ENCODE peak calls at places on chromosome X, in six cellular contexts. G is tibial nerve, U is breast epithelium, X is pancreas, B is IMR-90, P is cardiac fibroblast. S is an unnamed sample.
A peak's percentile ranks its signal among the peaks of the same experiment; 100 is the strongest.

GRCh38 chrX:20432048-20432447 is 165.3 kb upstream of the RPS6KA3 start:
- DNase-seq in U (no peak), G (no peak), B (peak; percentile 59), X (no peak), P (peak; percentile 14), S (no peak)

GRCh38 chrX:72351606-72352338 is 46.1 kb upstream of the CITED1 start:
- DNase-seq in X (no peak), P (no peak), G (peak; percentile 5), B (no peak), U (no peak), S (peak; percentile 78)

GRCh38 chrX:40153335-40154221 is 55.8 kb upstream of the BCOR start:
- DNase-seq in X (no peak), G (no peak), P (peak; percentile 37), U (no peak), B (no peak), S (no peak)

GRCh38 chrX:13001097-13001496 is 26.2 kb downstream of the TMSB4X start:
- DNase-seq in U (no peak), P (no peak), B (no peak), G (no peak), X (no peak), S (no peak)

GRCh38 chrX:41737065-41737464 is 13.1 kb downstream of the GPR82 start:
- DNase-seq in U (no peak), X (no peak), B (no peak), G (no peak), P (no peak), S (no peak)

GRCh38 chrX:133444196-133444595 is 28.9 kb upstream of the GPC4 start:
- DNase-seq in U (no peak), B (no peak), P (no peak), G (no peak), X (no peak), S (peak; percentile 11)

GRCh38 chrX:130975947-130976346 is 72.9 kb upstream of the ENOX2 start:
- DNase-seq in B (peak; percentile 48), X (no peak), P (peak; percentile 67), G (peak; percentile 16), U (no peak), S (peak; percentile 60)

GRCh38 chrX:35919536-35920309 is at the start of gene CFAP47:
- DNase-seq in U (no peak), P (no peak), G (no peak), X (peak; percentile 57), B (no peak), S (no peak)

GRCh38 chrX:2934715-2935363 is 5.7 kb upstream of the ARSD start:
- DNase-seq in P (no peak), B (no peak), X (no peak), G (no peak), U (no peak), S (no peak)

GRCh38 chrX:120251471-120252011 is 929 bp downstream of the ZBTB33 start:
- DNase-seq in U (peak; percentile 46), B (peak; percentile 18), G (peak; percentile 8), X (peak; percentile 29), P (peak; percentile 25), S (peak; percentile 32)

GRCh38 chrX:42714981-42715688 is 62.8 kb downstream of the PPP1R2C start:
- DNase-seq in X (peak; percentile 72), G (no peak), U (peak; percentile 52), B (no peak), P (no peak), S (no peak)

GRCh38 chrX:95974885-95975284 is 709.8 kb upstream of the DIAPH2 start:
- DNase-seq in U (no peak), P (no peak), G (no peak), X (no peak), B (no peak), S (no peak)

GRCh38 chrX:130084651-130085237 is 25.6 kb downstream of the ELF4 start:
- DNase-seq in U (no peak), X (no peak), P (no peak), G (no peak), B (no peak), S (no peak)

GRCh38 chrX:150849996-150850720 is 48.3 kb downstream of the CD99L2 start:
- DNase-seq in G (no peak), B (no peak), X (no peak), U (no peak), P (no peak), S (no peak)

GRCh38 chrX:42246814-42247213 is 323.5 kb upstream of the CASK start:
- DNase-seq in U (no peak), X (no peak), P (peak; percentile 8), G (no peak), B (no peak), S (peak; percentile 2)

GRCh38 chrX:151488677-151489076 is 74.8 kb upstream of the PASD1 start:
- DNase-seq in U (no peak), G (no peak), X (no peak), P (no peak), B (no peak), S (no peak)

GRCh38 chrX:1609311-1609710 is 5.5 kb upstream of the ASMT start:
- DNase-seq in U (no peak), B (no peak), P (no peak), X (no peak), G (no peak), S (no peak)

GRCh38 chrX:130264573-130264972 is 4.1 kb downstream of the ZNF280C start:
- DNase-seq in P (no peak), B (peak; percentile 26), U (no peak), G (no peak), X (no peak), S (peak; percentile 23)

GRCh38 chrX:99752776-99753175 is 657.3 kb downstream of the PCDH19 start:
- DNase-seq in B (no peak), U (no peak), X (no peak), P (no peak), G (no peak), S (no peak)

GRCh38 chrX:24189490-24189889 is 40.0 kb downstream of the ZFX start:
- DNase-seq in X (no peak), G (no peak), P (no peak), B (no peak), U (no peak), S (no peak)

DNA sequence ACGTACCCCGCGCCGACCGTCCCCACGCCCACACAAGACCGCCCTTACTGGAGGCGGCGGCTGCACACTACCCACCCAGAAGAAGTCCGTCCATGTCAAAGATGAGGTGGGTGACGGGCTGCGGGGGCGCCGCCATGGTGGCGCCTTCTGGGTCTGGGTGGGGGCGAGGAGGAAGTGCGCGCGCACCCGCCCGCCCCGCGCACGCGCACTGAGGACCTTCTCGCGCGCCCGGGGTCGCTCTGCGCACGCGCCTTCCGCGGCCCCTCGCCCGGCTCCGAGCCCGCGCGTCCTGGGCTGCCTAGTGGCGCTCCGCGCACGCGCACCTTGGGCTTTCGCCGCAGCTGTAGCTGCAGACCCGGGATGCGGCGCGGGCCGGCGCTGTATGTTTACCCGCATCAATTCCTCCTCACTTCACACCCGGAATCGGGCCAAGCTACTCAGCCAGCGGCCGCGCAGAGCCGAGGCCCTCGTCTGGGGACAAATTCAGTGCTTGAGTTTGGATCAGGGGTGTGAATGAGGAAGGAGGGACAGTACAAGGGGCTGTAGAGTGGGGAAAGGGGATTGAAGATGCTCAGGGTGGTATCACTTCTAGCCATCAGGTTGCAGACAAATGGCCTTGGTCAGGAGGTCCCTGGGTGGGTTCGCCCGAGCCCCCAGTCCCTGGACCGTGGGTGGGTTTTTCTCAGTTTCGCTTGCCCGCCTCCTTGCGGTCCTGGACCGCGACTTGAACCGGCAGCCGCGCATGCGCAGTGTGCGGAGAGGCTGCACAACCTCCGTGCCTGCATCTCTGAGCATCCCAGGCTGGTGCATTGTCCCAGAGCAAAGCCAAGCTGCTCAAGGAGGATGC is at the start of gene PUDP:
- DNase-seq in U (peak; percentile 68), P (peak; percentile 73), X (peak; percentile 88), G (peak; percentile 51), B (peak; percentile 83), S (peak; percentile 86)
- TF ChIP-seq CTCF in U (peak; percentile 4), P (no peak), X (peak; percentile 31), G (peak; percentile 5), B (peak; percentile 24), S (peak; percentile 38)

GRCh38 chrX:110346681-110347080 is 12.0 kb upstream of the RTL9 start:
- DNase-seq in G (no peak), B (no peak), X (no peak), P (peak; percentile 33), U (no peak), S (peak; percentile 11)

GRCh38 chrX:110338850-110339373 is 19.7 kb upstream of the RTL9 start:
- DNase-seq in B (no peak), G (no peak), X (no peak), P (no peak), U (no peak), S (no peak)

DNA sequence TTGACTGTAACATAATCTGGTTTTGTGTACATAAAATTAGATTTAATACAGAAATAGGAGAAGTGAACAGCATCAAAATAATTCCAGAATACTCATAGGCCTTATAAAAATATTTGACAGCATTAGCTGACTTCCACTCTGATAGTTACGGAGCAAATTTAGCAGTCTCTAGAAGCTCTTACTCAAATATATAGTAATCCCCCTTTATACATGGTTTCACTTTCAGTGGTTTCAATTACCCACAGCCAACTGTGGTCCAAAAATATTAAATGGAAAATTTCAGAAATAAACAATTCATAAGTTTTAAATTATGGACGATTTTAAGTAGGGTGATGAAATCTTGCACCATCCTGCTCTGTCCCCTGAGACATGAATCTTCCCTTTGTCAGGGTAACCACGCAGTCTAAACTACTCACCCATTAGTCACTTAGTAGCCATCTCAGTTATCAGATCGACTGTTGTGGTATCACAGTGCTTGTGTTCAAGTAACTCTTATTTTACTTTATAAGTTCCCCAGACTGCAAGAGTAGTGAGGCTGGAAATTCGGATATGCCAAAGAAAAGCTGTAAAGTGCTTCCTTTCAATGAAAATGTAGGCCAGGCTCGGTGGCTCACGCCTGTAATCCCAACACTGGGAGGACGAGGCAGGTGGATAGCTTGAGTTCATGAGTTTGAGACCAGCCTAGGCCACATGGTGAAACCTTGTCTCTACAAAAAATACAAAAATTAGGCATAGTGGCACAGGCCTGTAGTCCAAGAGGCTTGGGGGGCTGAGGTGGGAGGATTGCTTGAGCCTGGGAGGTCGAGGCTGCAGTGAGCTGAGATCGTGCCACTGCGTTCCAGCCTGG is 17.2 kb upstream of the RTL9 start:
- DNase-seq in X (no peak), B (peak; percentile 91), U (no peak), P (peak; percentile 92), G (no peak), S (peak; percentile 86)
- H3K4me3 ChIP-seq in X (no peak overlapping the region), B (no peak overlapping the region), U (no peak overlapping the region), P (no peak overlapping the region), G (no peak overlapping the region), S (no peak overlapping the region)

GRCh38 chrX:112527903-112528302 is 151.8 kb downstream of the LHFPL1 start:
- DNase-seq in B (no peak), G (no peak), P (no peak), X (no peak), U (no peak), S (no peak)
- TF ChIP-seq CTCF in B (no peak), G (no peak), P (no peak), X (no peak), U (no peak), S (no peak)

GRCh38 chrX:109624022-109624421 is 950 bp downstream of the KCNE5 start:
- DNase-seq in P (no peak), U (no peak), G (no peak), B (no peak), X (no peak), S (no peak)
- H3K4me3 ChIP-seq in P (no peak overlapping the region), U (no peak overlapping the region), G (no peak overlapping the region), B (no peak overlapping the region), X (no peak overlapping the region), S (no peak overlapping the region)

DNA sequence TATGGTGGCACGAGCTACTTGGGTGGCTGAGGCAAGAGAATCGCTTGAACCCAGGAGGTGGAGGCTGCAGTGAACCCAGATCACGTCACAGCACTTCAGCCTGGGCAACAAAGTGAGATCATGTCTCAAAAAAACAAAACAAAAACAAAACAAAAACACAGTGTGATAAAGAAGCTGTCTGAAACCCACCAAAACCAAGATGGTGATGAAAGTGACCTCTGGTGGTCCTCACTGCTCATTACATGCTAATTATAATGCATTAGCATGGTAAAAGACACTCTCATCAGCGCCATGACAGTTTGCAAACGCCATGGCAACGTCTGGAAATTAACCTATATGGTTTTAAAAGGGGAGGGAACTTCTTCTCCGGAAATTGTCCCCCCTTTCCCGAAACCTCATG is 29.4 kb upstream of the OPHN1 start:
- DNase-seq in P (peak; percentile 68), X (no peak), B (peak; percentile 47), G (peak; percentile 51), U (no peak), S (peak; percentile 53)
- TF ChIP-seq CTCF in P (peak; percentile 27), X (peak; percentile 38), B (peak; percentile 56), G (peak; percentile 33), U (no peak), S (peak; percentile 51)